ENCODE peak calls at places on chromosomes 16 and 17, in five cellular contexts. One of them, this sample, is unnamed.

GRCh38 chr16:50244140-50244503 is 22.2 kb upstream of the ADCY7 start:
- DNase-seq in IMR-90: peak; percentile 55
- DNase-seq in A549: no peak
- DNase-seq in HCT116: no peak
- DNase-seq in heart right ventricle: no peak
- DNase-seq in this sample: no peak

GRCh38 chr16:47139561-47140185 is 4.1 kb downstream of the NETO2 start:
- DNase-seq in IMR-90: peak; percentile 13
- DNase-seq in A549: no peak
- DNase-seq in HCT116: no peak
- DNase-seq in heart right ventricle: no peak
- DNase-seq in this sample: no peak

GRCh38 chr17:29742210-29742513 is 119.5 kb upstream of the CORO6 start:
- DNase-seq in IMR-90: no peak
- DNase-seq in A549: no peak
- DNase-seq in HCT116: no peak
- DNase-seq in heart right ventricle: no peak
- DNase-seq in this sample: no peak

GRCh38 chr16:11094838-11095565 is 150.6 kb downstream of the CLEC16A start:
- DNase-seq in IMR-90: no peak
- DNase-seq in A549: no peak
- DNase-seq in HCT116: no peak
- DNase-seq in heart right ventricle: no peak
- DNase-seq in this sample: no peak

GRCh38 chr17:76271669-76272540 is 6.8 kb downstream of the UBALD2 start:
- DNase-seq in IMR-90: no peak
- DNase-seq in A549: no peak
- DNase-seq in HCT116: no peak
- DNase-seq in heart right ventricle: no peak
- DNase-seq in this sample: no peak

GRCh38 chr17:34894971-34895370 is 66.3 kb downstream of the CCT6B start:
- DNase-seq in IMR-90: no peak
- DNase-seq in A549: no peak
- DNase-seq in HCT116: no peak
- DNase-seq in heart right ventricle: no peak
- DNase-seq in this sample: no peak

GRCh38 chr17:72456026-72456569 is 335.3 kb downstream of the SOX9 start:
- DNase-seq in IMR-90: peak; percentile 67
- DNase-seq in A549: peak; percentile 97
- DNase-seq in HCT116: peak; percentile 63
- DNase-seq in heart right ventricle: no peak
- DNase-seq in this sample: no peak

GRCh38 chr16:1773703-1774455 is 945 bp upstream of the MRPS34 start:
- DNase-seq in IMR-90: peak; percentile 24
- DNase-seq in A549: no peak
- DNase-seq in HCT116: no peak
- DNase-seq in heart right ventricle: no peak
- DNase-seq in this sample: no peak

GRCh38 chr17:18248300-18248731 is 10.2 kb downstream of the FLII start:
- DNase-seq in IMR-90: peak; percentile 71
- DNase-seq in A549: peak; percentile 83
- DNase-seq in HCT116: no peak
- DNase-seq in heart right ventricle: peak; percentile 71
- DNase-seq in this sample: peak; percentile 81

GRCh38 chr16:5028950-5029475 is 4.7 kb downstream of the NAGPA start:
- DNase-seq in IMR-90: no peak
- DNase-seq in A549: no peak
- DNase-seq in HCT116: no peak
- DNase-seq in heart right ventricle: no peak
- DNase-seq in this sample: no peak

GRCh38 chr16:69745232-69745612 is 9.5 kb downstream of the NOB1 start:
- DNase-seq in IMR-90: no peak
- DNase-seq in A549: no peak
- DNase-seq in HCT116: no peak
- DNase-seq in heart right ventricle: no peak
- DNase-seq in this sample: no peak

GRCh38 chr17:48175692-48176450 is 68.3 kb downstream of the SNX11 start:
- DNase-seq in IMR-90: peak; percentile 30
- DNase-seq in A549: no peak
- DNase-seq in HCT116: no peak
- DNase-seq in heart right ventricle: no peak
- DNase-seq in this sample: no peak

GRCh38 chr16:85183564-85183963 is 71.3 kb upstream of the CIBAR2 start:
- DNase-seq in IMR-90: no peak
- DNase-seq in A549: no peak
- DNase-seq in HCT116: no peak
- DNase-seq in heart right ventricle: no peak
- DNase-seq in this sample: no peak

GRCh38 chr16:3952342-3953131 is 72.0 kb upstream of the CREBBP start:
- DNase-seq in IMR-90: no peak
- DNase-seq in A549: no peak
- DNase-seq in HCT116: no peak
- DNase-seq in heart right ventricle: peak; percentile 85
- DNase-seq in this sample: no peak

GRCh38 chr17:58306131-58306951 is 22.3 kb downstream of the TSPOAP1 start:
- DNase-seq in IMR-90: no peak
- DNase-seq in A549: no peak
- DNase-seq in HCT116: no peak
- DNase-seq in heart right ventricle: no peak
- DNase-seq in this sample: no peak

GRCh38 chr16:23773339-23773738 is 18.5 kb downstream of the CHP2 start:
- DNase-seq in IMR-90: no peak
- DNase-seq in A549: no peak
- DNase-seq in HCT116: no peak
- DNase-seq in heart right ventricle: no peak
- DNase-seq in this sample: no peak

DNA sequence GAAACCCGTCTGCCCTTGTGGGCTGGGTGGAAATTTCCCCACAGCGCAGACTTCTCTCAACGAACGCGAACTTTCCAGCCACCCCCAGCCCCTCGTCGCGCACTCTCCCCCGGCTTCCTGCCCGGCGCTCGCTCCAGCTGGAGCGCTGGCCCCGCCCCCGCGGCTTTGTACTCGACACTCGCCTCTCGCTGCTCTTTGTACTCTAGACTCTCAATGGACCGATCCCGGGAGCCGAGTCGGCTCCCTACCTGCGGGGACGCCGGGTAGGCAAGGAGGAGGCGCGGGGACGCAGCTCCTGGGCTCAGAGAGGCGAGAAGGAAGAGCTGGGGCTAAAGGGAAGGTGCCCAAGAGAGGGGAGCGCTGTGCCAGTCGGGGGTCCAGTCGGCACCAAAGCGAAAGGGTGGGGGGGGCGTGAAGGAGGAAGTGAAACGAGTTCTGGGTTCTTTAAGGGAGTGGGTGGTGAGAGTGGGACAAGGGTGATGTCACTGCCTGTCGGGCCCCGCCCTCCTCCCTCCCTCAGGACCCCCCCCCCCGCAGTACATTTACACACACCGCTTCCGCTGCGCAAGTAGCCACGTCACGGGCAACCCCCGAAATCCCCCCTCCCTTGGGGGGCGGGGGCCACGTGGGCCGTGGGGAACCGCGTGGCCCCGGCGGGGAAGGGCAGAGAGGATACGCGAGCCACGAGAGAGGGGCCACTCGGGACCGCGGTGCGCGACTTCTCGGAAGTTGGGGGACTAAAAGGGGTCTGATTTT is 9.7 kb downstream of the KDM6B start:
- DNase-seq in IMR-90: peak; percentile 90
- DNase-seq in A549: peak; percentile 96
- DNase-seq in HCT116: no peak
- DNase-seq in heart right ventricle: peak; percentile 85
- DNase-seq in this sample: peak; percentile 81
- TF ChIP-seq CTCF in IMR-90: no peak
- TF ChIP-seq CTCF in A549: no peak
- TF ChIP-seq CTCF in HCT116: no peak
- TF ChIP-seq CTCF in heart right ventricle: no peak
- TF ChIP-seq CTCF in this sample: no peak

GRCh38 chr17:80666867-80667266 is 122.2 kb downstream of the RPTOR start:
- DNase-seq in IMR-90: no peak
- DNase-seq in A549: no peak
- DNase-seq in HCT116: no peak
- DNase-seq in heart right ventricle: no peak
- DNase-seq in this sample: no peak
- H3K4me1 ChIP-seq in IMR-90: peaks cover 14% of the 10 kb centered on the region
- H3K4me1 ChIP-seq in A549: no peaks in the 10 kb centered on the region
- H3K4me1 ChIP-seq in HCT116: peaks cover 5% of the 10 kb centered on the region
- H3K4me1 ChIP-seq in heart right ventricle: peaks cover 9% of the 10 kb centered on the region
- H3K4me1 ChIP-seq in this sample: peaks cover 18% of the 10 kb centered on the region

GRCh38 chr17:63113167-63113566 is 147.1 kb downstream of the TANC2 start:
- DNase-seq in IMR-90: no peak
- DNase-seq in A549: peak; percentile 22
- DNase-seq in HCT116: no peak
- DNase-seq in heart right ventricle: no peak
- DNase-seq in this sample: no peak
- TF ChIP-seq CTCF in IMR-90: peak; percentile 17
- TF ChIP-seq CTCF in A549: peak; percentile 39
- TF ChIP-seq CTCF in HCT116: peak; percentile 36
- TF ChIP-seq CTCF in heart right ventricle: peak; percentile 20
- TF ChIP-seq CTCF in this sample: no peak

GRCh38 chr17:77877019-77877418 is 81.5 kb upstream of the TNRC6C start:
- DNase-seq in IMR-90: no peak
- DNase-seq in A549: no peak
- DNase-seq in HCT116: no peak
- DNase-seq in heart right ventricle: no peak
- DNase-seq in this sample: no peak

GRCh38 chr17:77879226-77879895 is 79.1 kb upstream of the TNRC6C start:
- DNase-seq in IMR-90: no peak
- DNase-seq in A549: no peak
- DNase-seq in HCT116: no peak
- DNase-seq in heart right ventricle: no peak
- DNase-seq in this sample: no peak

GRCh38 chr17:77879896-77880280 is 78.6 kb upstream of the TNRC6C start:
- DNase-seq in IMR-90: no peak
- DNase-seq in A549: no peak
- DNase-seq in HCT116: no peak
- DNase-seq in heart right ventricle: no peak
- DNase-seq in this sample: no peak

GRCh38 chr17:77875881-77876509 is 82.5 kb upstream of the TNRC6C start:
- DNase-seq in IMR-90: peak; percentile 12
- DNase-seq in A549: peak; percentile 49
- DNase-seq in HCT116: peak; percentile 75
- DNase-seq in heart right ventricle: no peak
- DNase-seq in this sample: no peak

DNA sequence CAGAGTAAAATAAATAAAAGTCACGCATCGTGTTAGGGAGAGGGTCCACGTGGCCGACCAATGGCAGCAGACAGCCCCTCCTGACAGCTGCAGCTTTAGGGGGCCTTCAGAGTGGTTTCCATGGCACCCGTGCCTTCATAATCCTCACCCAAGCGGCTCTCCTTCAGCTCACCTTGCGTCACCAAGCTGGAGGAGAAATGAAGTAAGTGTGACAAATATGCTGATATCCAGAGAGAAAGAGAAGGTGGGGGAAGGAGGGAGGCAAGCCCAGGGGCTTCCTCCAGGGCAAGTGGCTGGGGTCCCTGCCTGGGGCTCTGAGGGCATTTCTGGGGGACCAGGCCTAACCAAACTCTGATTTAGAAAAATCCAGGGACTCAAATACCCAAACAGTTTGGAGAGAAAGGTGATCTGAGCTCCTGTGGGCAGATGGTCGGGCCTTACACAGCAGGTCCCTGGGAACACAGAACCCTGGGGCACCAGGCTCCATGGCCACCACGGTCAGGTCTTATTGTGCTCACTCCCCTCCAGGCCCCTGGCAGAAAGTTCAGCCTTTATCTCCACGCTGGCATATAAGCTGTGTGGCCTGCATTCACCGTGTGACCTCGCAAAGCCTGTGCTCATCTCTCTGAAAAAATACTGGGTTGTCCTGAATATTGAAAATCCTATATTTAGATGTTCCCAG is 80.7 kb upstream of the TNRC6C start:
- DNase-seq in IMR-90: no peak
- DNase-seq in A549: no peak
- DNase-seq in HCT116: no peak
- DNase-seq in heart right ventricle: no peak
- DNase-seq in this sample: no peak
- H3K4me1 ChIP-seq in IMR-90: no peaks in the 10 kb centered on the region
- H3K4me1 ChIP-seq in A549: no peaks in the 10 kb centered on the region
- H3K4me1 ChIP-seq in HCT116: peaks cover 27% of the 10 kb centered on the region
- H3K4me1 ChIP-seq in heart right ventricle: peaks cover 32% of the 10 kb centered on the region
- H3K4me1 ChIP-seq in this sample: no peaks in the 10 kb centered on the region

GRCh38 chr16:9095998-9096397 is 4.6 kb downstream of the HAPSTR1 start:
- DNase-seq in IMR-90: no peak
- DNase-seq in A549: no peak
- DNase-seq in HCT116: no peak
- DNase-seq in heart right ventricle: no peak
- DNase-seq in this sample: no peak

GRCh38 chr16:9099131-9099625 is 7.7 kb downstream of the HAPSTR1 start:
- DNase-seq in IMR-90: peak; percentile 68
- DNase-seq in A549: no peak
- DNase-seq in HCT116: no peak
- DNase-seq in heart right ventricle: no peak
- DNase-seq in this sample: no peak

GRCh38 chr16:9098377-9099090 is 7.1 kb downstream of the HAPSTR1 start:
- DNase-seq in IMR-90: no peak
- DNase-seq in A549: no peak
- DNase-seq in HCT116: no peak
- DNase-seq in heart right ventricle: no peak
- DNase-seq in this sample: no peak

GRCh38 chr16:9096416-9096952 is 5.0 kb downstream of the HAPSTR1 start:
- DNase-seq in IMR-90: no peak
- DNase-seq in A549: no peak
- DNase-seq in HCT116: no peak
- DNase-seq in heart right ventricle: no peak
- DNase-seq in this sample: no peak

DNA sequence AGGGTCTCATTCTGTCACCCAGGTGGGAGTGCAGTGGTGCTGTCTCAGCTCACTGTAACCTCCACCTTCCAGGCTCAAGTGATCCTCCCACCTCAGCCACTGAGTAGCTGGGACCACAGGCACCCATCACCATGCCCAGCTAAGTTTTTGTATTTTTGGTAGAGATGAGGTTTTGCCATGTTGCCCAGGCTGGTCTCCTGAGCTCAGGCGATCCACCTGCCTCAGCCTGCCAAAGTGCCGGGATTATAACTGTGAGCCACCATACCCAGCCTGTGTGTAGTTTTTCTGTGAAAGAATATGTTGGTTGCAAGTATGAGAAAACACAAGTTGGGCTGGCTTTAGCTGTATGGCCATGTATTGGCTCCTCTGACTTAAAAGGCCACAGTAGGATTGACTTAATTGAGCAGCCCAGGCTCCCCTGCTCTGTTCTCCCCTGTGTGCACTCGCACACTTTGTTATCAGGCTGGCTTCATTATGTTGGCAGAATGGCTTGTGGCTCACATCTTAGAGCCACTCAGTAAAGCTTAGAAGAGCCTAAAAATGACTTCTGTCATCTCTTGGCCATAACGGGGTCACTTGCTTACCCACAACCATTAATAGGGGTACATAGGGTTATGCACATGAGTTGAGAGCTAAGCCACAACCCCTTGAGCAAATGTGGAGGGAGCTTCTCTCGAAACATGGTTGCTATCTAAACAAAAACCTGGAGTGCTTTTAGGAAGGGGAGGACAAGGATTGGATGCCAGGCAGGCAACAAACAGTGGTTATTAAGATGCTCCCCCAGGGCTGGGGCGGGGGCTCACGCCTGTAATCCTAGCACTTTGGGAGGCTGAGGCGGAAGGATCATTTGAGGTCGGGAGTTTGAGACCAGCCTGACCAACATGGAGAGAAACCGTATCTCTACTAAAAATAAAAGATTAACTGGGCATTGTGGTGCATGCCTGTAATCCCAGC is 6.1 kb downstream of the HAPSTR1 start:
- DNase-seq in IMR-90: no peak
- DNase-seq in A549: no peak
- DNase-seq in HCT116: no peak
- DNase-seq in heart right ventricle: no peak
- DNase-seq in this sample: no peak
- TF ChIP-seq CTCF in IMR-90: no peak
- TF ChIP-seq CTCF in A549: no peak
- TF ChIP-seq CTCF in HCT116: no peak
- TF ChIP-seq CTCF in heart right ventricle: no peak
- TF ChIP-seq CTCF in this sample: no peak